ENCODE peak calls at places on chromosomes 11 and 22, in ten cellular contexts. Z, B, U, G, N, J, K, M, S and V are unnamed samples.

GRCh38 chr11:74948546-74948897 is 369 bp downstream of the XRRA1 start:
- DNase-seq in Z (no peak), G (no peak), B (no peak), K (no peak), N (no peak), U (no peak), J (no peak), M (no peak), S (no peak), V (no peak)

GRCh38 chr11:96314326-96315050 is 28.5 kb downstream of the MAML2 start:
- DNase-seq in S (no peak), M (no peak), B (no peak), G (peak; percentile 51), U (no peak), J (peak; percentile 41), N (no peak), K (no peak), Z (no peak), V (no peak)

GRCh38 chr22:42794551-42795510 is 62.2 kb downstream of the ARFGAP3 start:
- DNase-seq in K (no peak), N (no peak), Z (peak; percentile 45), G (no peak), M (peak; percentile 36), B (no peak), S (no peak), J (no peak), U (peak; percentile 20), V (no peak)

GRCh38 chr22:27323646-27324045 is 477.9 kb downstream of the MN1 start:
- DNase-seq in N (no peak), M (no peak), K (no peak), G (no peak), Z (no peak), J (no peak), U (no peak), B (no peak), S (no peak), V (no peak)

GRCh38 chr11:78197816-78198215 is 9.1 kb downstream of the USP35 start:
- DNase-seq in S (no peak), B (no peak), G (no peak), N (no peak), K (no peak), Z (no peak), U (no peak), J (no peak), M (no peak), V (no peak)

GRCh38 chr11:13826505-13827278 is 135.8 kb upstream of the SPON1 start:
- DNase-seq in J (no peak), B (no peak), G (no peak), N (no peak), M (no peak), U (no peak), S (no peak), K (no peak), Z (no peak), V (no peak)

GRCh38 chr11:1382831-1383607 is 6.7 kb upstream of the BRSK2 start:
- DNase-seq in G (peak; percentile 60), J (peak; percentile 75), M (peak; percentile 91), Z (peak; percentile 81), N (peak; percentile 48), K (peak; percentile 69), S (peak; percentile 73), B (peak; percentile 85), U (peak; percentile 83), V (peak; percentile 72)

GRCh38 chr11:12963789-12964536 is 45.2 kb upstream of the RASSF10 start:
- DNase-seq in M (peak; percentile 76), K (peak; percentile 44), J (peak; percentile 84), Z (peak; percentile 86), N (peak; percentile 23), B (peak; percentile 82), S (peak; percentile 65), G (peak; percentile 66), U (peak; percentile 79), V (peak; percentile 68)

GRCh38 chr22:32050678-32051515 is 7.8 kb downstream of the SLC5A1 start:
- DNase-seq in U (peak; percentile 52), S (peak; percentile 34), B (peak; percentile 38), N (peak; percentile 81), J (no peak), K (no peak), M (no peak), Z (no peak), G (peak; percentile 86), V (peak; percentile 3)

GRCh38 chr22:39327995-39328754 is 8.8 kb upstream of the RPL3 start:
- DNase-seq in J (no peak), G (peak; percentile 22), N (no peak), M (no peak), B (no peak), U (no peak), S (no peak), Z (no peak), K (no peak), V (no peak)

GRCh38 chr22:23060612-23061400 is 9.5 kb upstream of the GNAZ start:
- DNase-seq in K (no peak), Z (no peak), U (peak; percentile 20), G (no peak), N (no peak), S (no peak), B (no peak), J (peak; percentile 14), M (peak; percentile 5), V (no peak)

DNA sequence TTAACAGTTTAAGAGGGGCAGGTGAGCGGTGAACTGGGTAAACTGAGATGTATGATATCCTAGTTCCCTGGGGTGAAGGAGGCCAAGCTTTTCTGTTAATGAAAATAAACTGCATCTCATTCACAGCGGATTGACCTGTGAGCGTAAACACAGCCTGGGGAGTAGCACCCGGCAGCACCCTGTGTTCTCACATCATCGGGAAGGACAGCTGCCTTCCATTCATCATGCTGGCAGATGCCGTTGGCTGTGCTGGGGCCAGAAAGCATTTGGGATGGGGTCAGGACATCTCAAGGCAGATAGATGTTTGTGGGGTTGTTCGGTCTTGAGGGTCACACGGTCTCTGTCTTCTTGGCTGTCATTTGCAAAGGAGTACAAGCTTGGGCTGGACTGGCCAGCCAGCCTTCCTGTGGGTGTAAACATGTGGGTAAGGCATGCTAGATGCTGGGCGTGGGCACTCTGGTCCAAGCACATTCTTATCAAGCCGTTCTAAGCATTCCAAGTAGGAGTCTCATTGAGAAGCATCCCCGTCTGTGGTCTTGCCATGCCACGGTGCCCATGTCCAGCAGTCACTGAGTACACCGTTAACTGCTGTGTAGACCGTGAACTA is 81.3 kb downstream of the TBC1D22A start:
- DNase-seq in S (peak; percentile 18), G (no peak), M (no peak), B (no peak), Z (no peak), U (no peak), J (no peak), K (no peak), N (peak; percentile 44), V (no peak)
- H3K4me3 ChIP-seq in S (no peak overlapping the region), G (no peak overlapping the region), M (no peak overlapping the region), B (no peak overlapping the region), Z (no peak overlapping the region), U (no peak overlapping the region), J (no peak overlapping the region), K (no peak overlapping the region), N (no peak overlapping the region), V (no peak overlapping the region)

DNA sequence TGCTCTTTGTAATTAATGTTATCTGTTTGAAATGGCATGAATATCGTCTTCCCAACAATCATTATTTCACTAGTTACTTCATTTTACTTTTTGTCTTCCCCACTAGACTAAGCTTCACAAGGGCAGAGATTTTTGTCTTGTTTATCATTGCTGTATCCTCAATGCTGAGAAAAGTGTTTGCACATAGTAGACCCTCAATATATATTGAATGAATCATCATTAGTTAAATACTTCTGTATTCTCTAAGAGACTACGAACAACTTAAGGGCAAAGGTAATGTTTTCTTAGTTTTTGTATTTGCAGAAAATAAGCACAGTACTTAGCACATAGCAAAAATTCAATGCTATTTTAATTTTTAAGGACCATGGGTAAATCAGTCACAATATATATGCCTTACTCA is 95.9 kb downstream of the CCDC73 start:
- DNase-seq in K (no peak), S (no peak), J (no peak), N (no peak), M (no peak), Z (no peak), B (no peak), G (no peak), U (no peak), V (no peak)
- H3K27ac ChIP-seq in K (no peak overlapping the region), S (no peak overlapping the region), J (no peak overlapping the region), N (no peak overlapping the region), M (no peak overlapping the region), Z (no peak overlapping the region), B (no peak overlapping the region), G (no peak overlapping the region), U (no peak overlapping the region), V (no peak overlapping the region)

GRCh38 chr22:45450101-45450785 is 36.8 kb downstream of the RIBC2 start:
- DNase-seq in K (no peak), G (no peak), S (no peak), N (no peak), B (no peak), M (no peak), U (no peak), J (no peak), Z (no peak), V (no peak)
- H3K4me3 ChIP-seq in K (no peak overlapping the region), G (no peak overlapping the region), S (no peak overlapping the region), N (no peak overlapping the region), B (no peak overlapping the region), M (no peak overlapping the region), U (no peak overlapping the region), J (no peak overlapping the region), Z (no peak overlapping the region), V (no peak overlapping the region)

GRCh38 chr22:44030702-44031082 is 6.6 kb downstream of the PARVB start:
- DNase-seq in K (no peak), U (no peak), J (no peak), S (no peak), B (no peak), Z (no peak), M (no peak), G (no peak), N (no peak), V (no peak)
- H3K27ac ChIP-seq in K (no peak overlapping the region), U (peak overlapping the region; percentile 59), J (no peak overlapping the region), S (peak overlapping the region; percentile 51), B (peak overlapping the region; percentile 3), Z (no peak overlapping the region), M (no peak overlapping the region), G (no peak overlapping the region), N (peak overlapping the region; percentile 94), V (no peak overlapping the region)

GRCh38 chr11:93783362-93783761 is 720 bp upstream of the MED17 start:
- DNase-seq in J (no peak), Z (no peak), S (no peak), U (no peak), B (no peak), G (no peak), N (no peak), K (no peak), M (no peak), V (no peak)

GRCh38 chr11:93784152-93784934 is at the start of gene MED17:
- DNase-seq in S (peak; percentile 94), Z (peak; percentile 97), K (peak; percentile 89), U (peak; percentile 92), N (peak; percentile 88), M (peak; percentile 94), B (peak; percentile 94), J (peak; percentile 96), G (peak; percentile 91), V (peak; percentile 92)

GRCh38 chr11:93783767-93784151 is 323 bp upstream of the MED17 start:
- DNase-seq in Z (no peak), J (no peak), B (no peak), M (no peak), S (no peak), G (no peak), K (no peak), N (no peak), U (no peak), V (no peak)

DNA sequence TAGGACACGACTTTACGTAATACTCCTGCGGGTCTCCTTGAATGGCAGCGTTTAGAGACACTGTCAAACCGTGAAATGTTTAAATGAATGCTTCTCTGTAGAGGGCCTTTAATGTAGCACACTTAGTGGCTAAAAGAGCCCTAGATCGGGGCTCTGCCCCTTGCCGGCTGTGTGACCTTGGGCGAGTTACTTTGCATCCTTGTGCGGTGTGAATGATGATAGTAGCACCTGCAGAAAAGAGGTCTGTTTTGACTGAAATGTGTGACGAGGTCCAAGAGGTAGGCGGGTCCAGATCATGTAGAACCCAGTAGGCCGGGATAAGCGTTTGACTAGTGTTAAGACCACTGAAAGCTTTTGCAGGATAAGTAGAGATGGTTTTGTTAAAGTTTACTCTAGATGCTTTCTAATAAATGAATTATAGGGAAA is 866 bp downstream of the MED17 start:
- DNase-seq in J (no peak), Z (peak; percentile 23), M (no peak), N (no peak), U (no peak), S (no peak), B (no peak), G (no peak), K (no peak), V (peak; percentile 23)
- H3K4me3 ChIP-seq in J (peak overlapping the region; percentile 94), Z (peak overlapping the region; percentile 95), M (peak overlapping the region; percentile 91), N (peak overlapping the region; percentile 98), U (peak overlapping the region; percentile 75), S (peak overlapping the region; percentile 96), B (peak overlapping the region; percentile 79), G (peak overlapping the region; percentile 100), K (peak overlapping the region; percentile 96), V (peak overlapping the region; percentile 87)